ENCODE peak calls at places on chromosomes 6 and 20, in ten cellular contexts. W, F, Y, T, H, L, D, V, Z and O are unnamed samples. For H3K27me3, the result is how much of the 10 kb centered on the place peaks cover.

GRCh38 chr6:160070831-160071230 is 50.8 kb upstream of the SLC22A1 start:
- DNase-seq in W (no peak), L (no peak), Y (no peak), D (no peak), F (no peak), V (no peak), Z (no peak), T (no peak), H (no peak), O (no peak)

GRCh38 chr6:36603222-36604089 is 9.3 kb downstream of the SRSF3 start:
- DNase-seq in Y (no peak), D (no peak), Z (no peak), L (no peak), W (no peak), H (no peak), T (no peak), V (no peak), F (no peak), O (no peak)

GRCh38 chr6:8064638-8065518 is 689 bp upstream of the BLOC1S5 start:
- DNase-seq in T (no peak), H (no peak), F (no peak), W (no peak), Z (no peak), V (no peak), L (no peak), Y (no peak), D (no peak), O (no peak)

GRCh38 chr6:7939186-7939863 is 28.7 kb upstream of the TXNDC5 start:
- DNase-seq in V (no peak), W (no peak), T (no peak), D (peak), H (no peak), Z (no peak), Y (no peak), L (no peak), F (no peak), O (no peak)

GRCh38 chr6:55822815-55823214 is 52.6 kb downstream of the BMP5 start:
- DNase-seq in T (peak), Y (peak), F (peak), Z (no peak), D (peak), W (no peak), H (no peak), L (no peak), V (no peak), O (no peak)

GRCh38 chr6:119552016-119552415 is 202.5 kb upstream of the MAN1A1 start:
- DNase-seq in L (no peak), Y (no peak), Z (no peak), F (no peak), V (no peak), D (no peak), W (no peak), H (no peak), T (no peak), O (no peak)

GRCh38 chr6:136985502-136985901 is 59.3 kb downstream of the IL20RA start:
- DNase-seq in T (no peak), L (no peak), V (no peak), D (no peak), H (no peak), Z (no peak), W (no peak), F (no peak), Y (no peak), O (no peak)

GRCh38 chr6:25703005-25703404 is 51.0 kb downstream of the SCGN start:
- DNase-seq in F (no peak), L (no peak), D (no peak), H (no peak), Y (no peak), V (no peak), T (no peak), W (no peak), Z (no peak), O (no peak)

GRCh38 chr6:165010556-165011535 is 298.6 kb downstream of the C6orf118 start:
- DNase-seq in Z (no peak), V (no peak), Y (no peak), F (peak), D (peak), H (no peak), W (no peak), T (no peak), L (no peak), O (no peak)

GRCh38 chr6:145643760-145644159 is 91.6 kb downstream of the EPM2A start:
- DNase-seq in D (peak), Z (no peak), F (peak), V (no peak), L (no peak), W (no peak), Y (no peak), H (no peak), T (peak), O (no peak)

GRCh38 chr6:25456249-25456648 is 177.1 kb downstream of the CARMIL1 start:
- DNase-seq in D (no peak), V (no peak), L (no peak), H (no peak), Z (no peak), Y (no peak), T (no peak), W (no peak), F (no peak), O (no peak)

GRCh38 chr6:41443616-41444525 is 102.3 kb upstream of the FOXP4 start:
- DNase-seq in V (peak), L (no peak), Y (no peak), H (no peak), W (peak), D (peak), T (peak), Z (no peak), F (peak), O (no peak)

GRCh38 chr6:150491131-150491795 is 108.4 kb upstream of the PLEKHG1 start:
- DNase-seq in Y (peak), H (no peak), W (no peak), D (peak), T (no peak), Z (no peak), L (no peak), F (peak), V (no peak), O (no peak)

GRCh38 chr6:17015144-17015543 is 86.7 kb upstream of the STMND1 start:
- DNase-seq in Y (peak), F (peak), W (no peak), Z (no peak), L (no peak), V (no peak), D (peak), T (peak), H (no peak), O (no peak)

GRCh38 chr6:158376650-158377081 is 64.4 kb downstream of the TULP4 start:
- DNase-seq in D (no peak), H (no peak), W (no peak), F (peak), V (peak), L (no peak), T (no peak), Y (peak), Z (no peak), O (no peak)

GRCh38 chr6:165231581-165232276 is 77.7 kb downstream of the C6orf118 start:
- DNase-seq in F (peak), L (no peak), V (no peak), D (peak), Y (peak), W (no peak), Z (no peak), H (no peak), T (no peak), O (no peak)

GRCh38 chr6:30885481-30885998 is 1.2 kb downstream of the DDR1 start:
- DNase-seq in W (no peak), F (peak), H (peak), Z (peak), L (peak), T (no peak), Y (peak), V (no peak), D (no peak), O (peak)

GRCh38 chr20:35344354-35344837 is 52.2 kb upstream of the FAM83C start:
- DNase-seq in V (peak), D (peak), Y (peak), F (peak), L (peak), H (peak), Z (peak), W (peak), T (peak), O (no peak)

GRCh38 chr6:107612762-107613415 is 123.0 kb downstream of the SOBP start:
- DNase-seq in T (no peak), H (no peak), W (no peak), L (no peak), D (no peak), Z (no peak), F (no peak), Y (no peak), V (no peak), O (no peak)

GRCh38 chr6:42523158-42523814 is 40.5 kb upstream of the UBR2 start:
- DNase-seq in Z (no peak), L (no peak), V (no peak), T (no peak), F (peak), D (no peak), Y (no peak), W (no peak), H (no peak), O (no peak)

GRCh38 chr20:64038252-64038578 is 2.2 kb downstream of the C20orf204 start:
- DNase-seq in L (no peak), Z (no peak), F (no peak), H (no peak), T (no peak), Y (no peak), W (no peak), D (no peak), V (no peak), O (no peak)
- H3K27me3 ChIP-seq in L (under half), Z (under half), F (under half), H (under half), T (under half), Y (under half), W (half or more), D (half or more), V (under half), O (under half)

GRCh38 chr6:73969982-73970960 is 274.3 kb downstream of the CD109 start:
- DNase-seq in L (no peak), D (peak), Z (no peak), W (no peak), F (peak), Y (peak), T (peak), V (no peak), H (no peak), O (no peak)
- TF ChIP-seq CTCF in L (peak), D (peak), Z (peak), W (peak), F (peak), Y (peak), T (peak), V (peak), H (peak), O (peak)

GRCh38 chr20:33291830-33292355 is 8.9 kb downstream of the BPIFB1 start:
- DNase-seq in L (peak), H (no peak), V (no peak), Z (no peak), Y (peak), D (peak), T (peak), F (no peak), W (no peak), O (peak)
- H3K27me3 ChIP-seq in L (under half), H (under half), V (under half), Z (under half), Y (under half), D (under half), T (under half), F (under half), W (half or more), O (under half)

DNA sequence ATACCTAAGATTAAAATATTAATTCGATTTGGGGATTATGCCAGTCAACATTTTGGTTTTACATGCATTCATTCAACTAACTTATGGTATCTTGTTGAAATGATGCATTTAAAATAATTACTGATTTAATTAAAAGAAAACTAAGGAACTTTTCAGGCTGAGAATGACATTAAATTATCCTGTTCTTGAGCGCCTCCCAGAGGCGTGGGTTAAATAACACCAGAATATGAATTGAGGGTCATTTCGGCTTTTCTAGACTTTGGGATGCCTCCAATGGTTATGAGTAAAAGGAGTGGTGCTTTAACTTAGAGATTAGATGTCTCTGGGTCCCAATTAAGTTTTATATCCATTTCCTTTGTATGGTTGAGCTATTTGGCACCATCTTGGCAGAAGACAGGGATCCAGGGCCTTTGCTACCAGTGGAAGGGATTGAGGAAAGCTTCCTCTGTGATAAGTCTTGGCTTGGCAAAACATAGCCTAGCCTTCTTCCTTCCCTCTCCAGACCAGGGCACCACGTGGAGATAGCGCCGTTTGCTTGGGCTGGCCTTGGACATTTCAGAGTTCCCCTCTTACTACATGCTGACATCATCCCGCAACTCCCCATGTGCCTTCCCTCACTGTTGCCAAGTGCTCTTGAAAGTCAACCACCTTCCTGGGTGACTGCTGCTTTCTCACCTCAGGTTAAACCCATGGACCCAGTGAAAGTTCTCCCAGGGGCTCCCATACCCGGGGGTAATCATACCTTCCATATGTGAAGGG is 28.7 kb downstream of the GNAS start:
- DNase-seq in H (no peak), T (no peak), Z (no peak), Y (no peak), L (no peak), V (no peak), F (no peak), D (no peak), W (no peak), O (no peak)
- TF ChIP-seq CTCF in H (no peak), T (peak), Z (no peak), Y (peak), L (no peak), V (no peak), F (no peak), D (peak), W (no peak), O (no peak)

GRCh38 chr6:1016329-1017302 is 295.3 kb upstream of the FOXQ1 start:
- DNase-seq in T (no peak), W (no peak), Y (no peak), L (no peak), H (no peak), F (no peak), Z (no peak), D (no peak), V (no peak), O (no peak)

GRCh38 chr6:1009041-1009440 is 302.9 kb upstream of the FOXQ1 start:
- DNase-seq in V (no peak), D (no peak), W (no peak), Y (no peak), Z (no peak), F (no peak), H (no peak), T (no peak), L (no peak), O (no peak)

GRCh38 chr6:1015819-1016218 is 296.1 kb upstream of the FOXQ1 start:
- DNase-seq in Z (no peak), L (no peak), W (no peak), T (peak), H (no peak), D (no peak), F (no peak), Y (no peak), V (no peak), O (no peak)

GRCh38 chr6:1014431-1014807 is 297.5 kb upstream of the FOXQ1 start:
- DNase-seq in Z (no peak), W (no peak), D (no peak), T (no peak), Y (no peak), F (no peak), L (no peak), H (no peak), V (no peak), O (no peak)

DNA sequence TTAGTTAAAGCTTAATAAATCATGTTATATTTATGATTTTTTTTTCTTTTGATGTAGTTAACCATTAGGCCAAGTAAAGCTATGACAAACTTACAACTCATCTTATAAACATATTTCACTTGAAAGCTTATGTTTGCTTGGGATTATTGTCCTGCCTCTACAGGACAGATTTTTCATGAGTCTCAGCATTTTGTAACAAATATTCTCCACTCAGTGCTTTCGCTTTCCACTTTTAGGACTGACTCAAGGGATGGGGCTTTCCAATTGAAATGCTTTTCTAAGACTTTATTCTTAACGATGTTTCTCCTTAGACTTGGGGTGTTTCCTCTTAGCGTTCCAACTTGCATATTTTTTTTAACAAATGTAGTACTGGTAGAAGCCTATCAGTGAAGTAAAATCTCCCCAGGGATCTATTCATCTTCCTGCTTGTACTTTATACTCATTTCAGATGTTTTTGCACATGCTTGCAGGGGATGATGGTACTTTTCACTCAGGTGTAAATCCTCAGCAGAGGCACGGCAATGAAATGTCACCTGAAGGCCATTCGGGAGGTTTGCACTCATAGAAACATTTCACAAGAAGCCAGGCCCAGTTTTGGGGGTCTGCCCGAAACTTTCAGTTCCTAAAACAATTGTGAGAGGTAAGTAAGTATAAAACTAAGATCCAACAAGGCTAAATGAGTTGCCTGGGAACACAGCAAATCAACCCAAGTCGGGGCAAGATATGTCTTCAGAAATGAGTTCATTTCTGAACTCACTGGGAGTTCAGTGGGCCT is 298.1 kb upstream of the FOXQ1 start:
- DNase-seq in D (no peak), L (no peak), H (no peak), F (no peak), Z (no peak), Y (no peak), W (no peak), V (no peak), T (peak), O (no peak)
- H3K27me3 ChIP-seq in D (under half), L (under half), H (under half), F (under half), Z (under half), Y (under half), W (half or more), V (under half), T (under half), O (under half)

DNA sequence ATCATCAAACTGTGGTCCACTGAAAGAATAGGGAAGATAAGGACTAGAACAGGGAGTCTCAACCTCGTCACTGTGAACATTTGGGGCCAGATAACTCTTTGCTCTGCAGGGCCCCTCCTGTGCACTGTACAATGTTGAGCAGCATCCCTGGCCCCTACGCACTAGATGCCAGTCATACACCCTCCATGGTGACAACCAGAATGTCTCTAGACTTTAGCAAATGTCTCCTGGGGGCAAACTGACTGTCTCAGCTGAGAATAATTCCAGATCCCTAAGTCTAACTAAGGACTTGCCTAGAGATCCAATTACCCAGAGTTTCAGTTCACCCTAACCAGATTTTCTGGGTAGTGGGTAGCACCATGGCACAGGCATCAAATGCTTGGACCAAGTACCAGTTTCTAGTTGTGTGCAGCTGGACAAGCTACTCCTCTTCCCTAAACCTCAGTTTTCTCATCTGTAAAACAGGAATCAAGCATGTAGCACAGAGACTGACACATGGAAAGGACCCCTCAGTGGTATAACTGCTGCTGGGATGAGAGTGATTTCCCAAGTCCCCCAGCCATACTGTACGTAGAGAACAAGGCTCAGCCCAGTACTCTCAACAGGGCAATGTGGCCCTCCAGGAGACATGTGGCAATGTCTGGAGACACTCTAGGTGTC is 87.0 kb upstream of the NFATC2 start:
- DNase-seq in T (no peak), Z (no peak), Y (no peak), L (no peak), H (no peak), W (no peak), D (no peak), F (no peak), V (no peak), O (no peak)
- TF ChIP-seq CTCF in T (no peak), Z (no peak), Y (no peak), L (no peak), H (no peak), W (no peak), D (no peak), F (no peak), V (no peak), O (no peak)